ENCODE peak calls at places on chromosomes 16 and 17, in seven cellular contexts. One of them, this sample, is unnamed.

GRCh38 chr17:77424585-77425344 is 284.0 kb downstream of the SEC14L1 start:
- DNase-seq in coronary artery: peak; percentile 88
- DNase-seq in uterus: peak; percentile 93
- DNase-seq in HL-60: no peak
- DNase-seq in prostate gland: no peak
- DNase-seq in ascending aorta: peak; percentile 91
- DNase-seq in left ventricle myocardium inferior: peak; percentile 95
- DNase-seq in this sample: peak; percentile 96

GRCh38 chr16:9136596-9136995 is 45.2 kb downstream of the HAPSTR1 start:
- DNase-seq in left ventricle myocardium inferior: no peak
- DNase-seq in uterus: no peak
- DNase-seq in coronary artery: no peak
- DNase-seq in ascending aorta: peak; percentile 42
- DNase-seq in prostate gland: no peak
- DNase-seq in HL-60: no peak
- DNase-seq in this sample: no peak

GRCh38 chr16:69145658-69146057 is 13.2 kb downstream of the UTP4 start:
- DNase-seq in left ventricle myocardium inferior: no peak
- DNase-seq in coronary artery: no peak
- DNase-seq in HL-60: no peak
- DNase-seq in uterus: no peak
- DNase-seq in prostate gland: no peak
- DNase-seq in ascending aorta: peak; percentile 81
- DNase-seq in this sample: peak; percentile 62

GRCh38 chr17:38415250-38416194 is 12.7 kb upstream of the ARHGAP23 start:
- DNase-seq in prostate gland: no peak
- DNase-seq in ascending aorta: no peak
- DNase-seq in HL-60: peak; percentile 94
- DNase-seq in left ventricle myocardium inferior: no peak
- DNase-seq in uterus: no peak
- DNase-seq in coronary artery: no peak
- DNase-seq in this sample: no peak

GRCh38 chr17:34760931-34761500 is 181.6 kb downstream of the TMEM132E start:
- DNase-seq in ascending aorta: peak; percentile 16
- DNase-seq in coronary artery: no peak
- DNase-seq in HL-60: no peak
- DNase-seq in left ventricle myocardium inferior: no peak
- DNase-seq in uterus: no peak
- DNase-seq in prostate gland: no peak
- DNase-seq in this sample: no peak

GRCh38 chr16:56677474-56677873 is 4.8 kb upstream of the MT1X start:
- DNase-seq in uterus: no peak
- DNase-seq in coronary artery: no peak
- DNase-seq in left ventricle myocardium inferior: no peak
- DNase-seq in ascending aorta: no peak
- DNase-seq in HL-60: no peak
- DNase-seq in prostate gland: no peak
- DNase-seq in this sample: no peak

GRCh38 chr17:82203920-82204319 is 8.7 kb downstream of the CCDC57 start:
- DNase-seq in uterus: no peak
- DNase-seq in ascending aorta: no peak
- DNase-seq in HL-60: no peak
- DNase-seq in prostate gland: no peak
- DNase-seq in left ventricle myocardium inferior: no peak
- DNase-seq in coronary artery: no peak
- DNase-seq in this sample: no peak

GRCh38 chr16:84226026-84226425 is 13.8 kb downstream of the KCNG4 start:
- DNase-seq in left ventricle myocardium inferior: no peak
- DNase-seq in prostate gland: no peak
- DNase-seq in coronary artery: no peak
- DNase-seq in ascending aorta: no peak
- DNase-seq in HL-60: no peak
- DNase-seq in uterus: no peak
- DNase-seq in this sample: no peak

GRCh38 chr17:74782571-74782970 is 6.4 kb upstream of the NAT9 start:
- DNase-seq in coronary artery: no peak
- DNase-seq in uterus: no peak
- DNase-seq in HL-60: no peak
- DNase-seq in ascending aorta: no peak
- DNase-seq in left ventricle myocardium inferior: no peak
- DNase-seq in prostate gland: no peak
- DNase-seq in this sample: no peak

GRCh38 chr16:10871157-10871991 is 5.6 kb upstream of the CIITA start:
- DNase-seq in prostate gland: peak; percentile 57
- DNase-seq in uterus: peak; percentile 50
- DNase-seq in left ventricle myocardium inferior: no peak
- DNase-seq in ascending aorta: no peak
- DNase-seq in coronary artery: no peak
- DNase-seq in HL-60: peak; percentile 70
- DNase-seq in this sample: no peak

GRCh38 chr17:69434164-69434579 is 19.7 kb downstream of the MAP2K6 start:
- DNase-seq in uterus: no peak
- DNase-seq in HL-60: no peak
- DNase-seq in left ventricle myocardium inferior: peak; percentile 23
- DNase-seq in coronary artery: no peak
- DNase-seq in ascending aorta: no peak
- DNase-seq in prostate gland: no peak
- DNase-seq in this sample: no peak

GRCh38 chr17:38357488-38358123 is 6.0 kb downstream of the SOCS7 start:
- DNase-seq in ascending aorta: no peak
- DNase-seq in prostate gland: peak; percentile 61
- DNase-seq in uterus: no peak
- DNase-seq in HL-60: no peak
- DNase-seq in left ventricle myocardium inferior: no peak
- DNase-seq in coronary artery: no peak
- DNase-seq in this sample: no peak

GRCh38 chr17:390025-390424 is 37.4 kb upstream of the RPH3AL start:
- DNase-seq in prostate gland: no peak
- DNase-seq in HL-60: no peak
- DNase-seq in left ventricle myocardium inferior: no peak
- DNase-seq in coronary artery: no peak
- DNase-seq in ascending aorta: no peak
- DNase-seq in uterus: no peak
- DNase-seq in this sample: no peak

GRCh38 chr16:54143410-54143809 is 143.2 kb downstream of the IRX3 start:
- DNase-seq in coronary artery: no peak
- DNase-seq in ascending aorta: no peak
- DNase-seq in prostate gland: no peak
- DNase-seq in uterus: no peak
- DNase-seq in HL-60: no peak
- DNase-seq in left ventricle myocardium inferior: no peak
- DNase-seq in this sample: no peak

GRCh38 chr16:54142787-54143186 is 143.8 kb downstream of the IRX3 start:
- DNase-seq in coronary artery: no peak
- DNase-seq in uterus: no peak
- DNase-seq in left ventricle myocardium inferior: no peak
- DNase-seq in HL-60: no peak
- DNase-seq in ascending aorta: no peak
- DNase-seq in prostate gland: no peak
- DNase-seq in this sample: no peak

GRCh38 chr16:54140788-54141136 is 145.8 kb downstream of the IRX3 start:
- DNase-seq in uterus: no peak
- DNase-seq in coronary artery: no peak
- DNase-seq in ascending aorta: no peak
- DNase-seq in HL-60: no peak
- DNase-seq in prostate gland: no peak
- DNase-seq in left ventricle myocardium inferior: no peak
- DNase-seq in this sample: no peak

GRCh38 chr16:54145881-54146280 is 140.7 kb downstream of the IRX3 start:
- DNase-seq in coronary artery: peak; percentile 1
- DNase-seq in HL-60: no peak
- DNase-seq in prostate gland: no peak
- DNase-seq in ascending aorta: no peak
- DNase-seq in uterus: no peak
- DNase-seq in left ventricle myocardium inferior: no peak
- DNase-seq in this sample: no peak

DNA sequence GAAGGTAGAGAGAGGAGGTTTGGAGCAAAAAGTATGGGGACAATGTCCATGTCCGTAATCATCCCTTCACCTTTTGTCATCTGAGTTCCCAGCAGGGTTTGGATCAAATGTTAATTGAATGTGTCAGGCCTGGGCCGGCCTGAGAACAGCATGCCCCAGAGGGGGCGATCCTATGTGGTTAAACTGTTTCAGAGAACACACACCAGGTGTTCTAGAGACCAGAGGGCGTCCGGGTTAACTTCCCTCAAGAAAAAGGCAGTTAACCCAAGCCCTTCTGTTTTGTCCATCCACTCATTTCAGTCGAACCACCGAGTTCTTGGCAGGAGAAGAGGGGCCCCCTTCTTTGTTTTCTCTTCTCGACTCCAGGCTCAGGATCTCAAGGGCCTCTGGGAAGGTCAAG is 142.7 kb downstream of the IRX3 start:
- DNase-seq in prostate gland: no peak
- DNase-seq in coronary artery: no peak
- DNase-seq in left ventricle myocardium inferior: no peak
- DNase-seq in ascending aorta: no peak
- DNase-seq in HL-60: no peak
- DNase-seq in uterus: no peak
- DNase-seq in this sample: no peak
- H3K27ac ChIP-seq in prostate gland: no peak overlapping the region
- H3K27ac ChIP-seq in coronary artery: no peak overlapping the region
- H3K27ac ChIP-seq in left ventricle myocardium inferior: no peak overlapping the region
- H3K27ac ChIP-seq in ascending aorta: no peak overlapping the region
- H3K27ac ChIP-seq in HL-60: no peak overlapping the region
- H3K27ac ChIP-seq in uterus: no peak overlapping the region
- H3K27ac ChIP-seq in this sample: no peak overlapping the region

GRCh38 chr16:57955572-57955971 is 15.4 kb downstream of the CNGB1 start:
- DNase-seq in HL-60: no peak
- DNase-seq in prostate gland: peak; percentile 45
- DNase-seq in ascending aorta: no peak
- DNase-seq in uterus: no peak
- DNase-seq in coronary artery: no peak
- DNase-seq in left ventricle myocardium inferior: no peak
- DNase-seq in this sample: peak; percentile 68
- TF ChIP-seq CTCF in HL-60: no peak
- TF ChIP-seq CTCF in prostate gland: no peak
- TF ChIP-seq CTCF in ascending aorta: no peak
- TF ChIP-seq CTCF in uterus: no peak
- TF ChIP-seq CTCF in coronary artery: no peak
- TF ChIP-seq CTCF in left ventricle myocardium inferior: no peak
- TF ChIP-seq CTCF in this sample: no peak

GRCh38 chr17:47693667-47694017 is 319 bp upstream of the TBKBP1 start:
- DNase-seq in HL-60: peak; percentile 43
- DNase-seq in coronary artery: no peak
- DNase-seq in uterus: no peak
- DNase-seq in left ventricle myocardium inferior: no peak
- DNase-seq in prostate gland: peak; percentile 19
- DNase-seq in ascending aorta: no peak
- DNase-seq in this sample: no peak

GRCh38 chr17:47696717-47697642 is 3.0 kb downstream of the TBKBP1 start:
- DNase-seq in prostate gland: no peak
- DNase-seq in coronary artery: no peak
- DNase-seq in HL-60: no peak
- DNase-seq in ascending aorta: no peak
- DNase-seq in left ventricle myocardium inferior: no peak
- DNase-seq in uterus: peak; percentile 11
- DNase-seq in this sample: no peak

GRCh38 chr17:47694018-47694817 is at the start of gene TBKBP1:
- DNase-seq in coronary artery: no peak
- DNase-seq in ascending aorta: no peak
- DNase-seq in left ventricle myocardium inferior: peak; percentile 47
- DNase-seq in HL-60: peak; percentile 79
- DNase-seq in prostate gland: no peak
- DNase-seq in uterus: peak; percentile 47
- DNase-seq in this sample: peak; percentile 70

GRCh38 chr17:47695664-47696376 is 1.9 kb downstream of the TBKBP1 start:
- DNase-seq in prostate gland: no peak
- DNase-seq in coronary artery: no peak
- DNase-seq in ascending aorta: no peak
- DNase-seq in left ventricle myocardium inferior: no peak
- DNase-seq in HL-60: no peak
- DNase-seq in uterus: no peak
- DNase-seq in this sample: no peak

DNA sequence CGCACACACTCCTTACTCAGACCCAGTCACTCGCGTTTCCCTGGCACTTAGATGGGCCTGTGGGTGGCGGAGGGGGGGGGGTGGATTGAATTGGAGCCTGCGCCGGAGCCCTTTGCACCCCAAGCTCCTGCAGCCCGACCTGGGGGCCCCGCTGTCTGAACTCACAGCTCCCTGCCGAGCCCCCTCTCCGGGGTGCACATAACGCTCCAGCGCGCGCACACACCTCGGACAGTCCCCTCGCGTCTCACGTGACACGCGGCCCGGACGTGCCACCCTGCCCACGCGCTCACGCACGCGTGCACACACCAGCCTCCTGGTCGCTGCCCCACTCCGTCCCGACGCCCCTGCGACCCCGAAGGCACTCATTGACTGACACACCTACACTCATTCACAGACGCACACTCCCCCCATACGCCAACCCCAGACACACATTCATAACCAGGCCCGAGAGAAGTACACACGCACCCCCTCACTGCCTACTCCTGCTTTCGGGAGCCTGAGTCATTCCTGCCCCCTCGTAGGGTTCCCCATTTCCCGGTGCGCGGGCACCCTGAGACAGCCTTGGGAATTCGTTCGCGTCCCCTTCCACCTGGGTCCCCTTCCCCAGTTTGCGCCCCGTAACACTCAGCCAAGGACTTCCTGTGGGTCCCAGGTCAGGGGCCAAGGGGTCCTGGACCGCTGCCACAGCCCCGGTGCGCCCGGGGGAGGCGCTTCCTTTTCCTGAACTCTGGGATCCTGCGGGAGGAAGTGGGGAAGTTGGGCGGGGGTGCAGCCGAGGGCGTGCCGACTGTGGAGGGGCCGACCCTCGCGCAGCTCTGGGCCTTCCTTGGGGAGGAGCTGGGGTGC is 1.1 kb downstream of the TBKBP1 start:
- DNase-seq in prostate gland: peak; percentile 39
- DNase-seq in left ventricle myocardium inferior: peak; percentile 75
- DNase-seq in HL-60: peak; percentile 89
- DNase-seq in coronary artery: no peak
- DNase-seq in ascending aorta: peak; percentile 81
- DNase-seq in uterus: peak; percentile 57
- DNase-seq in this sample: peak; percentile 64
- H3K27ac ChIP-seq in prostate gland: peak overlapping the region; percentile 87
- H3K27ac ChIP-seq in left ventricle myocardium inferior: peak overlapping the region; percentile 89
- H3K27ac ChIP-seq in HL-60: peak overlapping the region; percentile 90
- H3K27ac ChIP-seq in coronary artery: peak overlapping the region; percentile 77
- H3K27ac ChIP-seq in ascending aorta: peak overlapping the region; percentile 89
- H3K27ac ChIP-seq in uterus: peak overlapping the region; percentile 88
- H3K27ac ChIP-seq in this sample: peak overlapping the region; percentile 90

DNA sequence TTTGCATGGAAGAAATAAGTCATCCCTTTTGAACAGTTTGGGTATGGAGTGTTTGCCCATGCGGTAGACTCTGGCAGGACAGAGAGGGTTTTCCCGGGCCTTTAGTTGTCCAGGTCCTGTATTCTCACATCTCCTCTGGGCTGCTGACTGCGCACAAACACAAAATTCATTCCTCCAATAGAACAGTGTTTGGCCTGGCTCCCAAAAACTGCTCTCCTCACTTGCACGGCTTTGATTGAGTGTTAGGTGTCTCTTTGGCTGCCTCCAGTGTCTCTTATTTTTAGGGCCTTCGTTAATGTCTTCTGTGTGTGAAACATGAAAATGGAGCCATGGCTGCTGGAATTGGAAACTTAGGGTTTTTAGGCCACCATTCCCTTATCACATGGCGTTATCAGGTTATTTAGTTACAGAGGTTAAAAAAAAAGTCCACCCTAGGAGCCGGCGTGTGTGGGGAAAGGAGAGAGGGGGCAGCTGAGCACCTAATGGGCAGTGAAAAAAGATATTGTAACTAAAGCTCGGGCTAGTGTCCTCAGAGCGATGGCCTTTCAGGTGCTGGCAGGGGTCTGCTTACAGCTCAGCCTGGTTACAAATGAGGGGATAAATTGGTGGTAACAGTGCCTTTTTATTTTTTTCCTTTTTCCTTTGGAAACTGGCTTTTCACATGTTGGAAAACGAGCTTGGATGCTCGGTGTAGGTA is 47.3 kb downstream of the PRKCA start:
- DNase-seq in left ventricle myocardium inferior: no peak
- DNase-seq in uterus: no peak
- DNase-seq in HL-60: no peak
- DNase-seq in ascending aorta: no peak
- DNase-seq in prostate gland: no peak
- DNase-seq in coronary artery: no peak
- DNase-seq in this sample: no peak
- TF ChIP-seq CTCF in left ventricle myocardium inferior: no peak
- TF ChIP-seq CTCF in uterus: no peak
- TF ChIP-seq CTCF in HL-60: no peak
- TF ChIP-seq CTCF in ascending aorta: no peak
- TF ChIP-seq CTCF in prostate gland: no peak
- TF ChIP-seq CTCF in coronary artery: no peak
- TF ChIP-seq CTCF in this sample: no peak

This sample was measured in testis.